ENCODE peak calls at places on chromosomes 1 and 21, in eight cellular contexts. C is trophoblast cell; X is T-helper 2 cell; L is CD4-positive, alpha-beta T cell; K is stimulated activated CD4-positive, alpha-beta T cell treated with anti-CD3 and anti-CD28 coated beads, Interleukin-15, amount 100 ng/mL, for 1 hour; G is C1 segment of cervical spinal cord; P is cardiac fibroblast; S is head of caudate nucleus. Y is an unnamed sample.

GRCh38 chr1:226632169-226632884 is 83.8 kb downstream of the STUM start:
- DNase-seq in L (no peak), X (no peak), P (no peak), G (no peak), K (no peak), S (peak; percentile 1), C (no peak), Y (no peak)

GRCh38 chr21:46618738-46619369 is 14.0 kb upstream of the S100B start:
- DNase-seq in X (no peak), C (no peak), G (no peak), P (no peak), S (no peak), L (no peak), K (no peak), Y (no peak)

GRCh38 chr1:234768569-234769283 is 158.7 kb upstream of the IRF2BP2 start:
- DNase-seq in L (peak; percentile 30), K (peak; percentile 47), X (peak; percentile 30), G (no peak), S (no peak), C (no peak), P (no peak), Y (no peak)

GRCh38 chr1:31891280-31891679 is 46.9 kb downstream of the PTP4A2 start:
- DNase-seq in K (no peak), L (no peak), C (no peak), X (no peak), P (no peak), G (no peak), S (no peak), Y (no peak)

GRCh38 chr1:112721966-112722524 is 6.9 kb upstream of the PPM1J start:
- DNase-seq in K (no peak), C (no peak), X (no peak), P (no peak), L (no peak), G (no peak), S (no peak), Y (no peak)

GRCh38 chr1:85451236-85451830 is 13.6 kb downstream of the DDAH1 start:
- DNase-seq in L (no peak), X (no peak), P (no peak), C (peak; percentile 14), K (no peak), G (no peak), S (no peak), Y (no peak)

GRCh38 chr1:64553285-64553684 is 83.4 kb downstream of the CACHD1 start:
- DNase-seq in K (no peak), C (no peak), G (no peak), L (no peak), S (no peak), P (no peak), X (no peak), Y (no peak)

GRCh38 chr1:67404212-67404620 is 26.0 kb downstream of the SERBP1 start:
- DNase-seq in G (no peak), P (no peak), C (peak; percentile 7), K (no peak), X (no peak), L (no peak), S (no peak), Y (no peak)

GRCh38 chr1:33143698-33144097 is 38.1 kb downstream of the TRIM62 start:
- DNase-seq in P (peak; percentile 58), X (no peak), C (peak; percentile 84), K (no peak), G (no peak), S (no peak), L (no peak), Y (no peak)

GRCh38 chr1:26285366-26286063 is 5.6 kb downstream of the SH3BGRL3 start:
- DNase-seq in P (no peak), X (no peak), S (no peak), G (no peak), K (no peak), C (no peak), L (no peak), Y (peak; percentile 53)

GRCh38 chr21:18725653-18726052 is 322.1 kb upstream of the TMPRSS15 start:
- DNase-seq in S (no peak), K (no peak), G (no peak), X (no peak), L (no peak), P (no peak), C (no peak), Y (no peak)

GRCh38 chr1:170414989-170415733 is 116.8 kb upstream of the GORAB start:
- DNase-seq in S (no peak), P (peak; percentile 62), L (no peak), X (no peak), K (no peak), G (no peak), C (no peak), Y (no peak)

GRCh38 chr1:230067871-230068814 is 1.1 kb downstream of the GALNT2 start:
- DNase-seq in L (no peak), X (no peak), P (no peak), S (peak; percentile 35), G (peak; percentile 38), K (no peak), C (no peak), Y (peak; percentile 50)

GRCh38 chr21:34072145-34073031 is 990 bp upstream of the MRPS6 start:
- DNase-seq in C (no peak), X (no peak), K (no peak), L (peak; percentile 8), G (no peak), P (no peak), S (no peak), Y (peak; percentile 60)

GRCh38 chr1:8889925-8890785 is 11.7 kb upstream of the ENO1 start:
- DNase-seq in P (peak; percentile 98), X (no peak), S (peak; percentile 70), L (no peak), G (peak; percentile 83), C (no peak), K (no peak), Y (peak; percentile 77)

GRCh38 chr1:176888471-176889032 is 276.0 kb downstream of the ASTN1 start:
- DNase-seq in P (no peak), S (peak; percentile 57), C (peak; percentile 54), G (no peak), K (no peak), L (no peak), X (no peak), Y (no peak)

GRCh38 chr1:164922585-164922984 is 363.6 kb downstream of the PBX1 start:
- DNase-seq in G (no peak), L (no peak), C (no peak), X (no peak), P (peak; percentile 5), S (no peak), K (no peak), Y (no peak)

GRCh38 chr1:42302034-42302433 is 33.0 kb downstream of the FOXJ3 start:
- DNase-seq in P (no peak), K (no peak), X (no peak), S (no peak), L (no peak), C (no peak), G (no peak), Y (no peak)

GRCh38 chr1:53410100-53410541 is 49.1 kb upstream of the DMRTB1 start:
- DNase-seq in G (no peak), P (no peak), K (no peak), S (no peak), C (no peak), X (no peak), L (no peak), Y (peak; percentile 27)

GRCh38 chr1:33142483-33143065 is 39.3 kb downstream of the TRIM62 start:
- DNase-seq in X (no peak), L (no peak), G (no peak), S (no peak), C (no peak), P (peak; percentile 23), K (no peak), Y (no peak)

GRCh38 chr21:35801388-35801787 is 258.9 kb downstream of the SETD4 start:
- DNase-seq in C (no peak), L (no peak), X (no peak), P (no peak), G (no peak), K (no peak), S (no peak), Y (peak; percentile 8)